ENCODE peak calls at places on chromosomes 6 and 20, in four cellular contexts. One of them, this sample, is unnamed.

GRCh38 chr6:50804283-50804682 is 14.4 kb upstream of the TFAP2B start:
- DNase-seq in GM12878: no peak
- DNase-seq in SK-N-SH: no peak
- DNase-seq in H1: no peak
- DNase-seq in this sample: no peak

GRCh38 chr6:147283460-147283859 is 79.2 kb downstream of the STXBP5 start:
- DNase-seq in GM12878: no peak
- DNase-seq in SK-N-SH: no peak
- DNase-seq in H1: no peak
- DNase-seq in this sample: no peak

GRCh38 chr6:98828210-98828798 is 6.1 kb upstream of the POU3F2 start:
- DNase-seq in GM12878: no peak
- DNase-seq in SK-N-SH: no peak
- DNase-seq in H1: no peak
- DNase-seq in this sample: no peak

GRCh38 chr20:20799913-20800312 is 87.5 kb upstream of the RALGAPA2 start:
- DNase-seq in GM12878: no peak
- DNase-seq in SK-N-SH: no peak
- DNase-seq in H1: no peak
- DNase-seq in this sample: no peak

GRCh38 chr20:51934301-51935002 is 132.1 kb upstream of the SALL4 start:
- DNase-seq in GM12878: no peak
- DNase-seq in SK-N-SH: no peak
- DNase-seq in H1: no peak
- DNase-seq in this sample: no peak

GRCh38 chr6:123022980-123023379 is 26.9 kb downstream of the CLVS2 start:
- DNase-seq in GM12878: no peak
- DNase-seq in SK-N-SH: no peak
- DNase-seq in H1: no peak
- DNase-seq in this sample: no peak

GRCh38 chr6:95648636-95649035 is 71.3 kb downstream of the MANEA start:
- DNase-seq in GM12878: no peak
- DNase-seq in SK-N-SH: no peak
- DNase-seq in H1: no peak
- DNase-seq in this sample: no peak

GRCh38 chr6:106141441-106142237 is 55.5 kb downstream of the PRDM1 start:
- DNase-seq in GM12878: peak; percentile 85
- DNase-seq in SK-N-SH: no peak
- DNase-seq in H1: no peak
- DNase-seq in this sample: no peak

GRCh38 chr6:141472123-141472522 is 660.6 kb upstream of the GJE1 start:
- DNase-seq in GM12878: no peak
- DNase-seq in SK-N-SH: no peak
- DNase-seq in H1: no peak
- DNase-seq in this sample: no peak

GRCh38 chr6:141470810-141471209 is 661.9 kb upstream of the GJE1 start:
- DNase-seq in GM12878: no peak
- DNase-seq in SK-N-SH: no peak
- DNase-seq in H1: no peak
- DNase-seq in this sample: no peak

GRCh38 chr6:141472550-141472949 is 660.2 kb upstream of the GJE1 start:
- DNase-seq in GM12878: no peak
- DNase-seq in SK-N-SH: no peak
- DNase-seq in H1: no peak
- DNase-seq in this sample: no peak

GRCh38 chr6:141475269-141475668 is 657.5 kb upstream of the GJE1 start:
- DNase-seq in GM12878: no peak
- DNase-seq in SK-N-SH: no peak
- DNase-seq in H1: no peak
- DNase-seq in this sample: no peak
- TF ChIP-seq NRF1 in GM12878: no peak
- TF ChIP-seq NRF1 in SK-N-SH: no peak
- TF ChIP-seq NRF1 in H1: no peak
- TF ChIP-seq NRF1 in this sample: no peak

GRCh38 chr6:168359794-168360193 is 40.2 kb upstream of the DACT2 start:
- DNase-seq in GM12878: no peak
- DNase-seq in SK-N-SH: no peak
- DNase-seq in H1: no peak
- DNase-seq in this sample: no peak

GRCh38 chr6:168353041-168353440 is 33.5 kb upstream of the DACT2 start:
- DNase-seq in GM12878: no peak
- DNase-seq in SK-N-SH: no peak
- DNase-seq in H1: no peak
- DNase-seq in this sample: no peak

GRCh38 chr6:168361766-168362165 is 42.2 kb upstream of the DACT2 start:
- DNase-seq in GM12878: no peak
- DNase-seq in SK-N-SH: no peak
- DNase-seq in H1: no peak
- DNase-seq in this sample: no peak

GRCh38 chr6:168354338-168354737 is 34.8 kb upstream of the DACT2 start:
- DNase-seq in GM12878: no peak
- DNase-seq in SK-N-SH: no peak
- DNase-seq in H1: no peak
- DNase-seq in this sample: no peak

GRCh38 chr6:168355716-168356522 is 36.3 kb upstream of the DACT2 start:
- DNase-seq in GM12878: no peak
- DNase-seq in SK-N-SH: peak; percentile 92
- DNase-seq in H1: peak; percentile 79
- DNase-seq in this sample: peak; percentile 68
- TF ChIP-seq NRF1 in GM12878: no peak
- TF ChIP-seq NRF1 in SK-N-SH: no peak
- TF ChIP-seq NRF1 in H1: no peak
- TF ChIP-seq NRF1 in this sample: no peak

GRCh38 chr6:14664616-14665315 is 547.2 kb downstream of the CD83 start:
- DNase-seq in GM12878: no peak
- DNase-seq in SK-N-SH: peak; percentile 23
- DNase-seq in H1: no peak
- DNase-seq in this sample: no peak
- TF ChIP-seq NRF1 in GM12878: no peak
- TF ChIP-seq NRF1 in SK-N-SH: no peak
- TF ChIP-seq NRF1 in H1: no peak
- TF ChIP-seq NRF1 in this sample: no peak

DNA sequence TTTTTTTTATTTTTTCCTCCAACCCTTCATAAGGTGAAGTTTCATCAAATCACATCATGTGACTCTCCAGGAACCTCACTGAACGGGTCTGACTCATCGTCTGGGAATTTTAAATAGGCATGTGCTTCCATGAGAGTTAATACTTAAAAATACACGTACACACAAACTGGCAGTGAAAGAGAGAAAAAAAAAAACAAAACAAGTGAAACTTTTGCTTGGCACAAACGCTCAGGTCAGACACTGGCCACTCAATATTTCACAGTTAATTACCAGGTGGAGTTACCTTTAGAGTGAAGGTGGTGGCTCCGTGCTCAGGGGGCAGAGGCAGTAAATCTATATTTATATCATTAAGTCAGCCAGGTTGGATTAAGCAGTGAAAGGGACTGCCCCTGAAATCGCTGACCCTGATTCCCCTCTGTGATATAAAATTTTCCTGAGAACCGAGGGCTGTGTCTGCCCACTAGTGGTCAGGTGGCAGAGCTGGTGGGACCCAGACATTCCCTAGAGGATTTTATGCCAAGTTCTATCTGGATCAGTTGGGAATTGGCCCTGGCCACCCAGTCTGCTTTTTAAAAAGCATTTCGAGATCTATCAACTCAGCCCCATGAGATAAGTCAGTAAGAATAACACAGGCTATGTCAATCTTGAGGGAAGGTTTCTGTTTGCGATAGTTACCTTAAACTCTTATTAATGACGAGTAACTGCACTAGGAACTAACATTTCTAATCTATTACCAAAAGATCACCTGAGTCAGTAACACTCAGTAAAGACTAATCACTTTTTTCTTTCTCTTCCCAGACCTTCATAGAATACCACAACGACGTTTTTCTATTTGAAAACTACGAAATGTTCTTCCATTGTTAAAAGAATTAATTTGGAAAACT is 259.1 kb downstream of the HDGFL1 start:
- DNase-seq in GM12878: no peak
- DNase-seq in SK-N-SH: peak; percentile 72
- DNase-seq in H1: peak; percentile 58
- DNase-seq in this sample: no peak
- TF ChIP-seq NRF1 in GM12878: no peak
- TF ChIP-seq NRF1 in SK-N-SH: no peak
- TF ChIP-seq NRF1 in H1: no peak
- TF ChIP-seq NRF1 in this sample: no peak

GRCh38 chr6:548091-548490 is 108.8 kb downstream of the HUS1B start:
- DNase-seq in GM12878: no peak
- DNase-seq in SK-N-SH: no peak
- DNase-seq in H1: no peak
- DNase-seq in this sample: no peak

GRCh38 chr6:551405-551804 is 105.5 kb downstream of the HUS1B start:
- DNase-seq in GM12878: no peak
- DNase-seq in SK-N-SH: peak; percentile 29
- DNase-seq in H1: peak; percentile 61
- DNase-seq in this sample: no peak

GRCh38 chr6:549901-550300 is 107.0 kb downstream of the HUS1B start:
- DNase-seq in GM12878: no peak
- DNase-seq in SK-N-SH: no peak
- DNase-seq in H1: no peak
- DNase-seq in this sample: no peak

GRCh38 chr6:551829-552350 is 105.0 kb downstream of the HUS1B start:
- DNase-seq in GM12878: no peak
- DNase-seq in SK-N-SH: no peak
- DNase-seq in H1: no peak
- DNase-seq in this sample: no peak

DNA sequence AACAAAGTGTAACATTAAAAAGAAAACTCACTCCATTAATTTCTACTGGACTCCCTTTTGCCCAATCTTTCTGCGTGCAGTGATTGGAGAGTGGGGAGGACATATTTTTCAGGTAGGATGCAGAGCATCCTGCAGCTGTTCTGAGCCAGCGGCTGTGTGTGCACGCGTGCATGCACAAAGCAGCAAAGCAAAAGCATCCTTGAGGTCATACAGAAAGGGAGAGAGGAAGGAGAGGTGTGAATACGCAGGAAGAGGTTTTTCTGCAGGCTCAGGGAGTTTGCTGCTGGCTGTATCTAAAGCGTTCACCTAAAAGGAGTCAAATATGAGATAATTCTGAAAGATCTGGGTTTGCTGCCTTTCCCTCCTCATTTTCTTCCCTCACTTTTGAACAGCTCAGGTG is 108.4 kb downstream of the HUS1B start:
- DNase-seq in GM12878: no peak
- DNase-seq in SK-N-SH: no peak
- DNase-seq in H1: no peak
- DNase-seq in this sample: no peak
- TF ChIP-seq NRF1 in GM12878: no peak
- TF ChIP-seq NRF1 in SK-N-SH: no peak
- TF ChIP-seq NRF1 in H1: no peak
- TF ChIP-seq NRF1 in this sample: no peak

DNA sequence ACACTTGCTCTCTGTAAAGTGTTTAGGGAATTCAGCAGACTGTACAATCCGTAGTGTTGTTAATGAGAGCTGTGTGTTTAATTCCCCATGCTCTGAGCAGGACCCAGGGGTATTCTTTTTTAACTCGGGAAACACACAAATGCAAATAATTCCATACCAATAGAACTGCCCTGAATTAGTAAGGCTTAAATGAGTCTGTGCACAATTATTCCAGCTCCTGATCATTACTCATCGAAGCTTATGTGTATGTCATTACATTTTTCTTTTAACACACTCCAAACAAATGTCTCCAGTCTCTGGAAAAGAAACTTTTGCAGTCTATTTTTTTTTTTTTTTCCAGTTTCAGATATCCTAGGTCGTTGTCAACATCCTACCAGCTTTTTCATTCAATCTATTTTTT is 338.7 kb upstream of the ARID1B start:
- DNase-seq in GM12878: no peak
- DNase-seq in SK-N-SH: no peak
- DNase-seq in H1: no peak
- DNase-seq in this sample: no peak
- TF ChIP-seq NRF1 in GM12878: no peak
- TF ChIP-seq NRF1 in SK-N-SH: no peak
- TF ChIP-seq NRF1 in H1: no peak
- TF ChIP-seq NRF1 in this sample: no peak

This sample was measured in K562.